ENCODE peak calls at places on chromosomes 2 and 18, in ten cellular contexts. I is GM03348; N is AG20443; E is stimulated activated CD4-positive, alpha-beta T cell treated with anti-CD3 and anti-CD28 coated beads, Interleukin-1b, Interleukin-23, amount 100 ng/mL, for 24 hours; F is AG10803; T is fibroblast of gingiva; D is bronchial epithelial cell; C is activated naive CD8-positive, alpha-beta T cell treated with anti-CD3 and anti-CD28 coated beads, Interleukin-2, amount 50 U/mL, for 16 hours; S is stimulated activated CD8-positive, alpha-beta memory T cell treated with anti-CD3 and anti-CD28 coated beads, Interleukin-4, amount 100 ng/mL, for 4 hours; A is iris pigment epithelial cell. W is an unnamed sample.
A peak's percentile ranks its signal among the peaks of the same experiment; 100 is the strongest.

GRCh38 chr2:61538920-61539559 is 884 bp upstream of the XPO1 start:
- DNase-seq in S (peak; percentile 23), T (no peak), C (peak; percentile 47), F (peak; percentile 21), E (peak; percentile 41), I (no peak), A (peak; percentile 42), N (peak; percentile 12), D (peak; percentile 44), W (peak; percentile 82)

GRCh38 chr2:36339819-36340218 is 15.8 kb upstream of the CRIM1 start:
- DNase-seq in E (no peak), T (peak; percentile 82), N (peak; percentile 51), S (no peak), D (no peak), I (peak; percentile 56), C (no peak), A (peak; percentile 82), F (peak; percentile 94), W (no peak)

GRCh38 chr2:204265701-204266310 is 279.5 kb upstream of the PARD3B start:
- DNase-seq in F (no peak), C (no peak), T (no peak), E (no peak), D (no peak), A (no peak), S (no peak), I (no peak), N (no peak), W (peak; percentile 74)

GRCh38 chr2:46351388-46352141 is 54.4 kb downstream of the EPAS1 start:
- DNase-seq in S (peak; percentile 36), C (peak; percentile 34), I (no peak), T (no peak), F (no peak), D (no peak), A (no peak), N (no peak), E (peak; percentile 57), W (no peak)

GRCh38 chr2:199434555-199434954 is 23.2 kb downstream of the SATB2 start:
- DNase-seq in T (no peak), A (no peak), I (no peak), E (no peak), S (no peak), D (no peak), C (no peak), N (no peak), F (no peak), W (no peak)

GRCh38 chr18:75213610-75214009 is 3.0 kb downstream of the TSHZ1 start:
- DNase-seq in D (peak; percentile 22), S (no peak), F (peak; percentile 79), T (peak; percentile 63), A (no peak), C (no peak), I (peak; percentile 54), N (no peak), E (no peak), W (peak; percentile 21)

GRCh38 chr2:128623776-128624424 is 305.2 kb upstream of the HS6ST1 start:
- DNase-seq in S (no peak), E (no peak), C (no peak), I (peak; percentile 92), D (peak; percentile 39), N (peak; percentile 93), T (peak; percentile 91), A (peak; percentile 95), F (peak; percentile 88), W (no peak)

GRCh38 chr18:468841-469796 is 31.4 kb downstream of the COLEC12 start:
- DNase-seq in T (peak; percentile 30), C (no peak), I (no peak), E (no peak), N (no peak), S (no peak), F (no peak), A (no peak), D (no peak), W (peak; percentile 51)

GRCh38 chr2:239150125-239151011 is 250.5 kb downstream of the HDAC4 start:
- DNase-seq in E (no peak), S (no peak), N (no peak), D (peak; percentile 3), F (no peak), T (no peak), A (no peak), C (no peak), I (no peak), W (no peak)

GRCh38 chr2:21102356-21102755 is 21.4 kb upstream of the TDRD15 start:
- DNase-seq in C (no peak), T (no peak), S (no peak), A (no peak), E (no peak), F (no peak), I (no peak), N (no peak), D (no peak), W (no peak)

GRCh38 chr2:145654746-145655145 is 1134.8 kb upstream of the ZEB2 start:
- DNase-seq in N (no peak), E (no peak), F (no peak), A (no peak), C (no peak), T (no peak), I (no peak), D (no peak), S (no peak), W (no peak)

GRCh38 chr2:217058791-217059755 is 199.2 kb upstream of the TNP1 start:
- DNase-seq in T (no peak), F (no peak), D (peak; percentile 48), S (no peak), A (no peak), E (no peak), I (no peak), N (no peak), C (no peak), W (peak; percentile 12)

GRCh38 chr2:84849271-84849952 is 31.5 kb downstream of the TRABD2A start:
- DNase-seq in S (peak; percentile 12), I (no peak), C (no peak), F (peak; percentile 75), D (peak; percentile 6), T (peak; percentile 60), A (no peak), E (no peak), N (no peak), W (no peak)

GRCh38 chr2:147030966-147031760 is 813.7 kb upstream of the ACVR2A start:
- DNase-seq in I (no peak), N (peak; percentile 10), A (peak; percentile 89), D (peak; percentile 71), C (no peak), E (no peak), F (no peak), S (no peak), T (peak; percentile 69), W (no peak)

GRCh38 chr2:137118140-137118539 is 352.8 kb downstream of the THSD7B start:
- DNase-seq in I (peak; percentile 13), N (no peak), T (no peak), S (no peak), E (no peak), F (peak; percentile 66), A (peak; percentile 25), D (no peak), C (no peak), W (no peak)

GRCh38 chr2:240127911-240128607 is 8.0 kb downstream of the COPS9 start:
- DNase-seq in I (no peak), C (no peak), T (no peak), S (no peak), F (no peak), D (no peak), N (no peak), E (no peak), A (no peak), W (no peak)

GRCh38 chr18:79944126-79944731 is 7.2 kb downstream of the SLC66A2 start:
- DNase-seq in T (no peak), A (no peak), N (no peak), F (no peak), D (no peak), E (no peak), C (no peak), I (no peak), S (no peak), W (no peak)

GRCh38 chr18:25262920-25263319 is 89.0 kb downstream of the ZNF521 start:
- DNase-seq in N (peak; percentile 55), E (no peak), I (peak; percentile 11), C (no peak), A (peak; percentile 4), F (peak; percentile 77), T (peak; percentile 63), S (no peak), D (no peak), W (no peak)

GRCh38 chr2:47354013-47354816 is 48.7 kb upstream of the MSH2 start:
- DNase-seq in A (peak; percentile 78), D (peak; percentile 56), T (no peak), E (no peak), N (peak; percentile 31), S (no peak), F (peak; percentile 17), C (no peak), I (no peak), W (no peak)

GRCh38 chr2:173943139-173943538 is 22.0 kb downstream of the SP3 start:
- DNase-seq in E (no peak), A (no peak), I (no peak), N (no peak), C (no peak), D (no peak), T (no peak), S (no peak), F (no peak), W (no peak)

GRCh38 chr2:64629875-64630274 is 23.8 kb downstream of the SERTAD2 start:
- DNase-seq in F (no peak), C (no peak), A (no peak), N (no peak), I (no peak), E (no peak), D (no peak), T (no peak), S (no peak), W (no peak)

GRCh38 chr2:37324536-37324785 is 172 bp downstream of the PRKD3 start:
- DNase-seq in D (peak; percentile 27), F (peak; percentile 73), I (no peak), N (no peak), E (no peak), T (peak; percentile 74), A (peak; percentile 63), C (no peak), S (peak; percentile 55), W (peak; percentile 86)

GRCh38 chr2:160635488-160635887 is 141.9 kb upstream of the RBMS1 start:
- DNase-seq in A (peak; percentile 43), T (no peak), D (no peak), E (no peak), S (no peak), F (peak; percentile 65), C (no peak), I (peak; percentile 61), N (peak; percentile 47), W (no peak)

GRCh38 chr18:36295880-36296301 is 1.6 kb upstream of the FHOD3 start:
- DNase-seq in N (no peak), I (no peak), D (no peak), C (no peak), A (no peak), E (no peak), T (no peak), S (no peak), F (no peak), W (peak; percentile 49)

GRCh38 chr2:42809876-42810125 is 17.4 kb upstream of the HAAO start:
- DNase-seq in D (no peak), N (peak; percentile 92), A (peak; percentile 86), T (peak; percentile 85), E (no peak), S (peak; percentile 43), F (peak; percentile 83), I (no peak), C (no peak), W (peak; percentile 87)

GRCh38 chr2:218644721-218645120 is 14.7 kb downstream of the ZNF142 start:
- DNase-seq in I (no peak), S (no peak), T (no peak), F (no peak), N (no peak), D (no peak), E (no peak), C (no peak), A (no peak), W (no peak)

GRCh38 chr2:64659252-64659651 is 5.5 kb upstream of the SERTAD2 start:
- DNase-seq in D (no peak), S (no peak), C (no peak), T (no peak), I (no peak), E (no peak), N (no peak), F (no peak), A (no peak), W (peak; percentile 9)

GRCh38 chr2:140585016-140585415 is 1545.8 kb downstream of the LRP1B start:
- DNase-seq in S (no peak), C (no peak), I (no peak), F (no peak), T (no peak), D (no peak), E (no peak), A (peak; percentile 28), N (no peak), W (no peak)

W was measured in NCI-H82.